ENCODE peak calls at places on chromosomes 3 and 15, in four cellular contexts. T, V, O and R are unnamed samples.

GRCh38 chr3:129727707-129728106 is 121.2 kb upstream of the PLXND1 start:
- DNase-seq in V (no peak), O (no peak), T (no peak), R (no peak)

GRCh38 chr3:192884831-192885356 is 32.8 kb downstream of the MB21D2 start:
- DNase-seq in O (no peak), V (no peak), T (no peak), R (no peak)

GRCh38 chr3:49781415-49782199 is 4.7 kb downstream of the IP6K1 start:
- DNase-seq in T (no peak), O (no peak), V (no peak), R (no peak)

GRCh38 chr3:1092771-1093170 is at the start of gene CNTN6:
- DNase-seq in T (no peak), O (peak; percentile 5), V (no peak), R (no peak)

GRCh38 chr15:101273534-101273933 is 3.8 kb downstream of the SELENOS start:
- DNase-seq in T (no peak), V (no peak), O (no peak), R (no peak)

GRCh38 chr3:183513046-183513706 is 42.3 kb downstream of the KLHL6 start:
- DNase-seq in O (no peak), V (no peak), T (no peak), R (peak; percentile 49)

GRCh38 chr3:70056081-70056480 is 56.5 kb downstream of the SAMMSON start:
- DNase-seq in T (no peak), O (no peak), V (no peak), R (no peak)

GRCh38 chr15:40721716-40722115 is 26.7 kb downstream of the RAD51 start:
- DNase-seq in V (no peak), O (no peak), T (no peak), R (no peak)

GRCh38 chr3:58325525-58325992 is 7.1 kb upstream of the PXK start:
- DNase-seq in V (no peak), O (no peak), T (no peak), R (no peak)

GRCh38 chr3:58051196-58051595 is 43.0 kb downstream of the FLNB start:
- DNase-seq in V (peak; percentile 50), T (no peak), O (no peak), R (peak; percentile 78)

DNA sequence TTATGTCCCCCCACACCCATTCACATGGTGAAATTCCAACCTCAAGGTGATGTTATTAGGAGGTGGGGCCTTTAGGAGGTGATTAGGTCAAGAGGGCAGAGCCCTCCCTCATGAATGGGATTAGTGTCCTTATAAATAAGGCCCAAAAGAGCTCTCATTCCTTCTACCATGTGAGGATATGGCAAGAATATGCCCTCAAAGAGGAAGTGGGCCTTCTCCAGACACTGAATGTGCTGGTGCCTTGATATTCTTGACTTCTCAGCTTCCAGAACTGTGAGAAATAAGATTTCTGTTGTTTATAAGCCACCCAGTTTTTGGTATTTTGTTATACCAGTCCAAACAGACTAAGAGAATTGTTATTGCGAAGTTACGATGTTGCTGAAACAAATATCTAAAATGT is 94.4 kb downstream of the ANKRD28 start:
- DNase-seq in O (no peak), T (no peak), V (no peak), R (no peak)
- H3K36me3 ChIP-seq in O (peaks cover 5% of the 10 kb centered on the region), T (peaks cover 10% of the 10 kb centered on the region), V (peaks cover 40% of the 10 kb centered on the region), R (no peaks in the 10 kb centered on the region)

DNA sequence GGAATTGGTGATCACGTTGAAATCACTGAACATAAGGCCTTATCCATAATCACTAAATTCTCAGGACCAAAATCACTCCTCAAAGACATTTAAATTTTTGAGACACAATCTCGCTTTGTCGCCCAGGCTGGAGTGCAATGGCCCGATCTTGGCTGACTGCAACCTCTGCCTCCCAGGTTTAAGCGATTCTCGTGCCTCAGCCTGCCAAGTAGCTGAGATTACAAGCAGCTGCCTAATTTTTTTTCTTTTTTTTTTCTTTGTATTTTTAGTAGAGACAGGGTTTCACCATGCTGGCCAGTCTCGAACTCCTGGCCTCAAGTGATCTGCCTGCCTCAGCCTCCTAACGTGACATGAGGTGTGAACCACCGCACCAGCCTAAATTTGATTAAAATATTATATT is 61.7 kb downstream of the PLOD2 start:
- DNase-seq in O (no peak), T (no peak), V (no peak), R (no peak)
- H3K36me3 ChIP-seq in O (peaks cover 17% of the 10 kb centered on the region), T (no peaks in the 10 kb centered on the region), V (peaks cover 6% of the 10 kb centered on the region), R (no peaks in the 10 kb centered on the region)

GRCh38 chr15:98899266-98900021 is 108.1 kb downstream of the PGPEP1L start:
- DNase-seq in O (no peak), T (no peak), V (no peak), R (no peak)

GRCh38 chr15:98903377-98904018 is 104.1 kb downstream of the PGPEP1L start:
- DNase-seq in O (no peak), V (no peak), T (no peak), R (no peak)

GRCh38 chr15:98901438-98901837 is 106.2 kb downstream of the PGPEP1L start:
- DNase-seq in O (no peak), V (no peak), T (no peak), R (no peak)

GRCh38 chr15:98898122-98898521 is 109.5 kb downstream of the PGPEP1L start:
- DNase-seq in V (no peak), T (no peak), O (no peak), R (no peak)

GRCh38 chr15:98900382-98900781 is 107.2 kb downstream of the PGPEP1L start:
- DNase-seq in T (no peak), V (no peak), O (no peak), R (no peak)
- H3K36me3 ChIP-seq in T (no peaks in the 10 kb centered on the region), V (peaks cover 20% of the 10 kb centered on the region), O (peaks cover 21% of the 10 kb centered on the region), R (peaks cover 4% of the 10 kb centered on the region)

DNA sequence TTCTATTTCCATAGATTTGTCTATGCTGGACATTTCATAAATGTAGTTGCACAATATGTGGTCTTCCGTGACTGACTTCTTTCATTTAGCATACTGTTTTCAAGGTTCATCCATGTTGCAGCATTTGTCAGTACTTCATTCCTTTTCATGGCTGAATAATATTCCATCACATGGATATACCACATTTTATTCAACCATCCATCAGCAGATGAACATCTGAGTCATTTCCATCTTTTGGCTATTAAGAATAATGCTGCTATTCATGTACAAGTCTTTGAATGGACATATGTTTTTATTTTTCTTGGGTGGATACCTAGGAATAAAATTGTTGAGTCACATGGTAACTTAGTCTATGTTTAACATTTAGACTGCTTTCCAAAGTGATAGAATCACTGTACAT is 99.3 kb upstream of the RAD18 start:
- DNase-seq in O (no peak), V (no peak), T (no peak), R (no peak)
- H3K36me3 ChIP-seq in O (peaks cover 3% of the 10 kb centered on the region), V (peaks cover 29% of the 10 kb centered on the region), T (no peaks in the 10 kb centered on the region), R (peaks cover 4% of the 10 kb centered on the region)

DNA sequence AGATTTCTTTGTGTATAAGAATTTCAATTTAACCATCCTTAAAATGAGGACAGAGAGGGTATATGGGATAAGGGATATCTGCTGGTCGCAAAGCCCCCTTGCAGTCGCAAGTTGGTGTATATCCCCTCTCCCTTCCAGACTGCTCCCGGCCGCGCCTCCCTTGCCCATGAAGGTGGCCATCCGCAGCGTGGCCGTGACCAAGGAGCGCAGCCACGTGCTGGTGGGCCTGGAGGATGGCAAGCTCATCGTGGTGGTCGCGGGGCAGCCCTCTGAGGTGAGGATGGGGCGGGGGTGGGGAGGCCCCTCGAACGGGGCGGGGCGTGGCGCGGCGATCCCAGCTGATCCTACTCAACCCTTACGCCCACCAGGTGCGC is 29.4 kb downstream of the NBEAL2 start:
- DNase-seq in O (no peak), V (no peak), T (no peak), R (no peak)
- H3K36me3 ChIP-seq in O (peaks cover 44% of the 10 kb centered on the region), V (peaks cover 48% of the 10 kb centered on the region), T (peaks cover 27% of the 10 kb centered on the region), R (no peaks in the 10 kb centered on the region)

GRCh38 chr3:66380200-66380932 is 120.5 kb downstream of the LRIG1 start:
- DNase-seq in O (no peak), V (no peak), T (no peak), R (no peak)
- H3K36me3 ChIP-seq in O (peaks cover 93% of the 10 kb centered on the region), V (peaks cover 78% of the 10 kb centered on the region), T (peaks cover 65% of the 10 kb centered on the region), R (peaks cover 90% of the 10 kb centered on the region)

GRCh38 chr15:82832601-82833209 is 23.3 kb downstream of the WHAMM start:
- DNase-seq in T (no peak), V (peak; percentile 2), O (no peak), R (no peak)

GRCh38 chr15:82835391-82835917 is 26.0 kb downstream of the WHAMM start:
- DNase-seq in O (no peak), T (no peak), V (peak; percentile 3), R (no peak)

GRCh38 chr15:82833283-82833682 is 23.9 kb downstream of the WHAMM start:
- DNase-seq in O (no peak), T (no peak), V (peak; percentile 3), R (no peak)

GRCh38 chr15:82843561-82843960 is 34.1 kb downstream of the WHAMM start:
- DNase-seq in O (no peak), V (no peak), T (no peak), R (no peak)

DNA sequence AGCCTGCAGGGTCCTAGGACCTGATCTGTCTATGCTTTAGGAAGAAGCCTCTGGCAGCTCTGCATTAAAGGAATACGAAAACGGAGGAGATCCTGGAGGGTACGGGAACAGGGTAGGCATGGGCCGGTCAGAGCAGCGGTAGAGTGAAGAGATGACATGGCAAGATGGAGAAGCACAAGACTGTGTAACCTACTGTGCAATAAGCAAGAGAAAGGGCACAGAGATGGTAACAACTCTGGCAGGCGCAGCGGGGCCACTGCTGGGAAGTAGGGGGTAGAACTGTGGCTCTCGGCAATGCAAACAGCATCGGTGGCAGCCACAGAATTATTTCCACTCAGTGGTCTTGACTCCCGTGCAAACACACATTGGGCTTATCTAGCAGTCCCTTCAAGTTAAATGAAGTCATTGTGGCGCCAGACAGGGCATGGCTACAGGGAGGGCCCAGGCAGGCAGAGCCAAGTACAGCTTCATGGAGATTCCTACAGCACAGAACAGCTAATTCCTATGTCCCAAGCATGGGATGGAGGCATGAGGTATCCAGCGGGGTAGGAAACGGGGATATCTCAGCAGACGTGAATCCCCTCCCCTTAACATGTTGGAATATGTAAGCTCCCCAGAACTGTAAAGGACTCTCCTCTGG is 28.8 kb downstream of the WHAMM start:
- DNase-seq in T (no peak), V (no peak), O (no peak), R (no peak)
- H3K36me3 ChIP-seq in T (peaks cover 50% of the 10 kb centered on the region), V (peaks cover 67% of the 10 kb centered on the region), O (peaks cover 52% of the 10 kb centered on the region), R (no peaks in the 10 kb centered on the region)